ENCODE peak calls at places on chromosomes 2 and 18, in six cellular contexts. W, B, H, Y, R and U are unnamed samples.
A peak's percentile ranks its signal among the peaks of the same experiment; 100 is the strongest.

GRCh38 chr18:43952398-43952797 is 675.1 kb upstream of the SYT4 start:
- DNase-seq in W (peak; percentile 2), B (no peak), H (no peak), Y (no peak), R (peak; percentile 25), U (no peak)

GRCh38 chr2:17171446-17172049 is 346.7 kb downstream of the RAD51AP2 start:
- DNase-seq in W (peak; percentile 13), B (no peak), H (no peak), Y (peak; percentile 53), R (peak; percentile 3), U (no peak)

GRCh38 chr2:108346827-108347226 is 30.9 kb upstream of the SULT1C4 start:
- DNase-seq in W (no peak), B (no peak), H (no peak), Y (no peak), R (no peak), U (no peak)

GRCh38 chr2:109085912-109086742 is 42.9 kb upstream of the SH3RF3 start:
- DNase-seq in W (no peak), B (no peak), H (no peak), Y (no peak), R (no peak), U (no peak)

GRCh38 chr2:215529271-215529670 is 93.4 kb upstream of the FN1 start:
- DNase-seq in W (peak; percentile 82), B (no peak), H (peak; percentile 63), Y (no peak), R (peak; percentile 65), U (no peak)

GRCh38 chr2:236516708-236517107 is 52.9 kb upstream of the ACKR3 start:
- DNase-seq in W (no peak), B (no peak), H (no peak), Y (no peak), R (no peak), U (no peak)

GRCh38 chr2:134900151-134900550 is 18.5 kb upstream of the CCNT2 start:
- DNase-seq in W (peak; percentile 34), B (no peak), H (no peak), Y (no peak), R (peak; percentile 34), U (no peak)

GRCh38 chr18:45839415-45840395 is 14.2 kb downstream of the SIGLEC15 start:
- DNase-seq in W (peak; percentile 80), B (no peak), H (peak; percentile 61), Y (no peak), R (peak; percentile 81), U (no peak)

GRCh38 chr2:230134496-230135073 is 65.9 kb upstream of the SLC16A14 start:
- DNase-seq in W (peak; percentile 51), B (no peak), H (peak; percentile 75), Y (no peak), R (peak; percentile 72), U (no peak)

GRCh38 chr2:115234175-115234574 is 791.7 kb downstream of the DPP10 start:
- DNase-seq in W (no peak), B (no peak), H (no peak), Y (no peak), R (no peak), U (no peak)

GRCh38 chr2:160491922-160492371 is 1.7 kb downstream of the RBMS1 start:
- DNase-seq in W (peak; percentile 88), B (no peak), H (no peak), Y (no peak), R (peak; percentile 62), U (no peak)

GRCh38 chr18:61662726-61663125 is 230.1 kb downstream of the RNF152 start:
- DNase-seq in W (no peak), B (no peak), H (no peak), Y (no peak), R (no peak), U (no peak)

GRCh38 chr2:65366595-65367125 is 65.7 kb downstream of the SPRED2 start:
- DNase-seq in W (peak; percentile 94), B (no peak), H (peak; percentile 96), Y (no peak), R (peak; percentile 96), U (peak; percentile 46)

GRCh38 chr18:44803019-44803650 is 122.4 kb downstream of the SETBP1 start:
- DNase-seq in W (peak; percentile 61), B (peak; percentile 62), H (no peak), Y (no peak), R (peak; percentile 78), U (no peak)

GRCh38 chr2:28406276-28407096 is 13.8 kb downstream of the FOSL2 start:
- DNase-seq in W (peak; percentile 42), B (peak; percentile 46), H (no peak), Y (no peak), R (peak; percentile 38), U (no peak)

GRCh38 chr2:168084267-168084781 is 163.1 kb downstream of the STK39 start:
- DNase-seq in W (no peak), B (no peak), H (no peak), Y (no peak), R (no peak), U (no peak)

GRCh38 chr2:227939271-227940027 is 68.0 kb downstream of the DAW1 start:
- DNase-seq in W (peak; percentile 30), B (no peak), H (no peak), Y (peak; percentile 24), R (peak; percentile 13), U (peak; percentile 25)

GRCh38 chr2:186907897-186908296 is 58.9 kb upstream of the ZSWIM2 start:
- DNase-seq in W (no peak), B (no peak), H (no peak), Y (no peak), R (no peak), U (no peak)

GRCh38 chr2:189763908-189764661 is 1.5 kb upstream of the OSGEPL1 start:
- DNase-seq in W (peak; percentile 29), B (no peak), H (no peak), Y (no peak), R (peak; percentile 17), U (no peak)

DNA sequence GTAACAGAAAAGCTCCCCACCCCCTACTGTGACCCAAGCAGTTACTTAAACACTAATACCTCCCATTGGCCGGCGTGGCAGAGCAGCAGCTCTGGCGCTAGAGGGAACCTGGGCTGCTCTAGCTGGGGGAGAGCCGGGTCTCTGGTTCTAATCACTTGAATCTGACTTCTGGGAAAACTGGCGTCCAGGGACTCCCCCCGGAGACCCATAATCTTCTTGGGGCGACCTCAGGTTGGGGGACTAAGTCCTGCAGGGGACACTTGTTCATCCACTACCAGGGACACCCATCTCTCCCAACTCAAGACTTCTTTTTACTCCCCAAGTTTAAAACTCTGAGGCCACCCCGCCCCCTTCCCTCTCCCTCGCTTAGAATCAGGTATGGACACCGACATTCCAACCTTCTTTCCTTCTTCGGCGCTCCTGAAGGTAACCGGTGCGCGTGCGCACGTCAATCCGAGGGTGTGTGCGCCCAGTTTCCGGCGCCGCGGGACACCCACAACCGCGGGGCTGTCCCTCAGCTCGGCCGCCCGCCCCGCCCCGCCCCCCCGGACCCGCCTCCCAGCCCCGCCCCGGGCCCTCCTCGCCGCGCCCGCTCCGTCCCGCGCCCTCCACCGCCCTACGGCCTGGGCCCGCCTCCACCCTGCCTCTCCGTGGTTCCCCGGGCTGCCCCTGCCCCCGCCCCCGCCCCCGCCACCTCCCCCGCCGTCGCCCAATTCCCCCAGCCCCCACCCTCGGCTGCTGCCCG is at the start of gene ERICH2:
- DNase-seq in W (peak; percentile 46), B (peak; percentile 74), H (peak; percentile 79), Y (peak; percentile 60), R (peak; percentile 57), U (peak; percentile 94)
- TF ChIP-seq CTCF in W (peak; percentile 33), B (peak; percentile 8), H (no peak), Y (peak; percentile 42), R (peak; percentile 8), U (no peak)

GRCh38 chr2:241860184-241861078 is 1.7 kb upstream of the PDCD1 start:
- DNase-seq in W (no peak), B (peak; percentile 16), H (no peak), Y (no peak), R (no peak), U (no peak)

GRCh38 chr2:241858206-241859016 is at the start of gene PDCD1:
- DNase-seq in W (no peak), B (peak; percentile 29), H (no peak), Y (no peak), R (no peak), U (peak; percentile 89)

GRCh38 chr2:241861264-241861663 is 2.6 kb upstream of the PDCD1 start:
- DNase-seq in W (no peak), B (no peak), H (no peak), Y (no peak), R (no peak), U (no peak)

GRCh38 chr2:241859017-241859435 is 332 bp upstream of the PDCD1 start:
- DNase-seq in W (no peak), B (no peak), H (no peak), Y (no peak), R (no peak), U (peak; percentile 66)

DNA sequence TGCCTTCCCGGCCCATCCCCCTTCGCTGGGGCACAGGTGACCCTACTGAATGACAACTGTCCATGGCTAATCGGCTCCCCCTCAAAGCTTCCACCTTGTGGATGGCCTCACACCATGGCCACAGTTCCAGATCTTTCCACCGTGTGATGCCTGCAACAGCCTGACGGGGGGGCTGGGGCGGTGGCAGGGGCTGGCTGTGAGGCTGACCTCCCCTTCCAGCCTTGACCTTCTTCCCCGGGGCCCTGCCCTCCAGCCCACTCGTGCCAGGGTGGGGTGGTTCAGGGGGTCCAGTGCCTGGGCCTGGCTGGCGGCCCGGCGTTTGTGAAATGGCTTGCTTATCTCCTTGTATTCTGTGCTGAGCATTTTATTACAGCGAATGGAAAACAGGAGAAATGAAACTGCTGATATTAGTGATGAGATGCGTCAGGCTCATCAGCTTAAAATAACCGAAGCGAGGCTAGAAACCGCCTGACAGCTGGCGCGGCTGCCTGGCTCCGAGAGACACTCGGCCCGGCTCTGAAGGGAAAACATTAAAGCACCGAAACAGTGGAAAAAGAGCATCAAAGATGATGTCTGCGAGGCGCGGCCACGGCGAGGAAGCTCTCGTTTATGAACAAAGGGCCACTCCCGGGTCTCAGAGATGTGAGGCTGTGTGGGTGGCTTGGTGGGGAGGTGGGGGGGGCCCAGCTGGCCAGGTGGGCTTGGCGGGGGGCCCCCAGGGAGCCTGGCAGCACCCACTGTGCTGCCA is 916 bp upstream of the PDCD1 start:
- DNase-seq in W (no peak), B (peak; percentile 58), H (no peak), Y (no peak), R (peak; percentile 27), U (peak; percentile 88)
- TF ChIP-seq CTCF in W (no peak), B (no peak), H (no peak), Y (peak; percentile 23), R (peak; percentile 26), U (peak; percentile 24)

GRCh38 chr2:10027931-10028330 is 15.4 kb upstream of the KLF11 start:
- DNase-seq in W (no peak), B (no peak), H (no peak), Y (no peak), R (no peak), U (no peak)

GRCh38 chr2:10029875-10030223 is 13.5 kb upstream of the KLF11 start:
- DNase-seq in W (no peak), B (no peak), H (no peak), Y (no peak), R (no peak), U (no peak)

GRCh38 chr2:10026940-10027569 is 16.3 kb upstream of the KLF11 start:
- DNase-seq in W (no peak), B (no peak), H (no peak), Y (no peak), R (no peak), U (no peak)

GRCh38 chr2:10028988-10029874 is 14.1 kb upstream of the KLF11 start:
- DNase-seq in W (no peak), B (peak; percentile 55), H (no peak), Y (no peak), R (no peak), U (peak; percentile 84)

GRCh38 chr2:10028407-10028987 is 14.9 kb upstream of the KLF11 start:
- DNase-seq in W (no peak), B (no peak), H (no peak), Y (no peak), R (no peak), U (no peak)
- TF ChIP-seq CTCF in W (no peak), B (no peak), H (no peak), Y (no peak), R (no peak), U (peak; percentile 4)

GRCh38 chr2:60880988-60881932 is at the start of gene REL:
- DNase-seq in W (peak; percentile 83), B (peak; percentile 91), H (peak; percentile 74), Y (peak; percentile 84), R (peak; percentile 91), U (peak; percentile 94)
- TF ChIP-seq CTCF in W (peak; percentile 28), B (peak; percentile 29), H (no peak), Y (peak; percentile 42), R (peak; percentile 13), U (no peak)